ENCODE peak calls at places on chromosomes 12 and 14, in ten cellular contexts. One of them, this sample, is unnamed.

GRCh38 chr14:39097159-39097558 is 5.9 kb downstream of the SEC23A start:
- DNase-seq in NCI-H1092 treated with DMSO at 0.1 percent for 48 hours: no peak
- DNase-seq in left cardiac atrium: no peak
- DNase-seq in colonic mucosa: no peak
- DNase-seq in HT1080: peak
- DNase-seq in HFFc6: no peak
- DNase-seq in ecto neural progenitor cell: no peak
- DNase-seq in CD8-positive, alpha-beta memory T cell: no peak
- DNase-seq in left lung: no peak
- DNase-seq in LoVo: no peak
- DNase-seq in this sample: peak

GRCh38 chr12:29763301-29763683 is 20.4 kb downstream of the TMTC1 start:
- DNase-seq in HT1080: no peak
- DNase-seq in ecto neural progenitor cell: no peak
- DNase-seq in CD8-positive, alpha-beta memory T cell: no peak
- DNase-seq in left cardiac atrium: no peak
- DNase-seq in colonic mucosa: no peak
- DNase-seq in NCI-H1092 treated with DMSO at 0.1 percent for 48 hours: no peak
- DNase-seq in LoVo: no peak
- DNase-seq in HFFc6: no peak
- DNase-seq in left lung: no peak
- DNase-seq in this sample: no peak

GRCh38 chr12:98208846-98209245 is 306.5 kb upstream of the TMPO start:
- DNase-seq in LoVo: no peak
- DNase-seq in CD8-positive, alpha-beta memory T cell: no peak
- DNase-seq in left cardiac atrium: no peak
- DNase-seq in HT1080: no peak
- DNase-seq in ecto neural progenitor cell: no peak
- DNase-seq in left lung: no peak
- DNase-seq in NCI-H1092 treated with DMSO at 0.1 percent for 48 hours: peak
- DNase-seq in HFFc6: no peak
- DNase-seq in colonic mucosa: no peak
- DNase-seq in this sample: no peak

GRCh38 chr12:120536064-120536791 is 2.1 kb downstream of the RNF10 start:
- DNase-seq in HFFc6: no peak
- DNase-seq in HT1080: no peak
- DNase-seq in ecto neural progenitor cell: no peak
- DNase-seq in LoVo: no peak
- DNase-seq in colonic mucosa: peak
- DNase-seq in left lung: no peak
- DNase-seq in CD8-positive, alpha-beta memory T cell: peak
- DNase-seq in NCI-H1092 treated with DMSO at 0.1 percent for 48 hours: no peak
- DNase-seq in left cardiac atrium: no peak
- DNase-seq in this sample: no peak

GRCh38 chr14:92466068-92466458 is 47.5 kb upstream of the RIN3 start:
- DNase-seq in NCI-H1092 treated with DMSO at 0.1 percent for 48 hours: no peak
- DNase-seq in HT1080: no peak
- DNase-seq in left cardiac atrium: no peak
- DNase-seq in ecto neural progenitor cell: no peak
- DNase-seq in HFFc6: no peak
- DNase-seq in left lung: no peak
- DNase-seq in colonic mucosa: no peak
- DNase-seq in LoVo: no peak
- DNase-seq in CD8-positive, alpha-beta memory T cell: no peak
- DNase-seq in this sample: no peak

GRCh38 chr12:70243510-70244331 is 488 bp downstream of the CNOT2 start:
- DNase-seq in colonic mucosa: peak
- DNase-seq in ecto neural progenitor cell: peak
- DNase-seq in left lung: peak
- DNase-seq in LoVo: peak
- DNase-seq in NCI-H1092 treated with DMSO at 0.1 percent for 48 hours: peak
- DNase-seq in HFFc6: peak
- DNase-seq in left cardiac atrium: peak
- DNase-seq in CD8-positive, alpha-beta memory T cell: peak
- DNase-seq in HT1080: peak
- DNase-seq in this sample: peak

GRCh38 chr12:117038023-117038680 is 61.1 kb downstream of the TESC start:
- DNase-seq in left lung: peak
- DNase-seq in HT1080: no peak
- DNase-seq in NCI-H1092 treated with DMSO at 0.1 percent for 48 hours: no peak
- DNase-seq in LoVo: no peak
- DNase-seq in colonic mucosa: no peak
- DNase-seq in CD8-positive, alpha-beta memory T cell: no peak
- DNase-seq in left cardiac atrium: peak
- DNase-seq in ecto neural progenitor cell: no peak
- DNase-seq in HFFc6: no peak
- DNase-seq in this sample: no peak

GRCh38 chr12:26346748-26347147 is 151.4 kb downstream of the SSPN start:
- DNase-seq in colonic mucosa: no peak
- DNase-seq in HT1080: no peak
- DNase-seq in ecto neural progenitor cell: no peak
- DNase-seq in left cardiac atrium: no peak
- DNase-seq in HFFc6: no peak
- DNase-seq in left lung: no peak
- DNase-seq in CD8-positive, alpha-beta memory T cell: no peak
- DNase-seq in LoVo: no peak
- DNase-seq in NCI-H1092 treated with DMSO at 0.1 percent for 48 hours: no peak
- DNase-seq in this sample: peak

GRCh38 chr12:97038859-97039258 is 131.8 kb downstream of the NEDD1 start:
- DNase-seq in HFFc6: no peak
- DNase-seq in ecto neural progenitor cell: no peak
- DNase-seq in LoVo: peak
- DNase-seq in left lung: no peak
- DNase-seq in colonic mucosa: no peak
- DNase-seq in NCI-H1092 treated with DMSO at 0.1 percent for 48 hours: no peak
- DNase-seq in left cardiac atrium: no peak
- DNase-seq in HT1080: peak
- DNase-seq in CD8-positive, alpha-beta memory T cell: no peak
- DNase-seq in this sample: no peak

GRCh38 chr12:10582704-10583103 is 30.7 kb downstream of the MAGOHB start:
- DNase-seq in HFFc6: no peak
- DNase-seq in left cardiac atrium: no peak
- DNase-seq in HT1080: no peak
- DNase-seq in LoVo: no peak
- DNase-seq in NCI-H1092 treated with DMSO at 0.1 percent for 48 hours: no peak
- DNase-seq in CD8-positive, alpha-beta memory T cell: no peak
- DNase-seq in left lung: no peak
- DNase-seq in ecto neural progenitor cell: no peak
- DNase-seq in colonic mucosa: no peak
- DNase-seq in this sample: no peak

GRCh38 chr14:101957406-101958234 is 6.8 kb upstream of the DYNC1H1 start:
- DNase-seq in HT1080: no peak
- DNase-seq in left lung: no peak
- DNase-seq in colonic mucosa: no peak
- DNase-seq in HFFc6: no peak
- DNase-seq in left cardiac atrium: no peak
- DNase-seq in ecto neural progenitor cell: no peak
- DNase-seq in CD8-positive, alpha-beta memory T cell: no peak
- DNase-seq in NCI-H1092 treated with DMSO at 0.1 percent for 48 hours: no peak
- DNase-seq in LoVo: no peak
- DNase-seq in this sample: no peak

GRCh38 chr14:58572092-58572853 is 65.5 kb upstream of the DACT1 start:
- DNase-seq in left lung: no peak
- DNase-seq in left cardiac atrium: no peak
- DNase-seq in HFFc6: peak
- DNase-seq in NCI-H1092 treated with DMSO at 0.1 percent for 48 hours: no peak
- DNase-seq in CD8-positive, alpha-beta memory T cell: no peak
- DNase-seq in HT1080: peak
- DNase-seq in LoVo: no peak
- DNase-seq in ecto neural progenitor cell: no peak
- DNase-seq in colonic mucosa: no peak
- DNase-seq in this sample: peak

GRCh38 chr12:49703647-49704137 is 3.5 kb downstream of the FMNL3 start:
- DNase-seq in LoVo: no peak
- DNase-seq in CD8-positive, alpha-beta memory T cell: no peak
- DNase-seq in HFFc6: peak
- DNase-seq in ecto neural progenitor cell: no peak
- DNase-seq in left cardiac atrium: no peak
- DNase-seq in HT1080: peak
- DNase-seq in left lung: no peak
- DNase-seq in NCI-H1092 treated with DMSO at 0.1 percent for 48 hours: no peak
- DNase-seq in colonic mucosa: no peak
- DNase-seq in this sample: peak

GRCh38 chr12:46537387-46537959 is 164.9 kb upstream of the SLC38A2 start:
- DNase-seq in left lung: no peak
- DNase-seq in LoVo: no peak
- DNase-seq in HT1080: no peak
- DNase-seq in HFFc6: no peak
- DNase-seq in NCI-H1092 treated with DMSO at 0.1 percent for 48 hours: no peak
- DNase-seq in CD8-positive, alpha-beta memory T cell: no peak
- DNase-seq in left cardiac atrium: no peak
- DNase-seq in ecto neural progenitor cell: no peak
- DNase-seq in colonic mucosa: no peak
- DNase-seq in this sample: no peak

GRCh38 chr14:88384653-88385205 is 728 bp upstream of the SPATA7 start:
- DNase-seq in left lung: no peak
- DNase-seq in LoVo: no peak
- DNase-seq in HT1080: no peak
- DNase-seq in ecto neural progenitor cell: no peak
- DNase-seq in CD8-positive, alpha-beta memory T cell: no peak
- DNase-seq in NCI-H1092 treated with DMSO at 0.1 percent for 48 hours: no peak
- DNase-seq in HFFc6: no peak
- DNase-seq in colonic mucosa: peak
- DNase-seq in left cardiac atrium: no peak
- DNase-seq in this sample: no peak

GRCh38 chr14:99726538-99727095 is 42.5 kb downstream of the CYP46A1 start:
- DNase-seq in left lung: no peak
- DNase-seq in colonic mucosa: no peak
- DNase-seq in CD8-positive, alpha-beta memory T cell: no peak
- DNase-seq in ecto neural progenitor cell: peak
- DNase-seq in HFFc6: no peak
- DNase-seq in HT1080: no peak
- DNase-seq in LoVo: no peak
- DNase-seq in left cardiac atrium: no peak
- DNase-seq in NCI-H1092 treated with DMSO at 0.1 percent for 48 hours: no peak
- DNase-seq in this sample: no peak

GRCh38 chr12:57429473-57430116 is 1.2 kb downstream of the R3HDM2 start:
- DNase-seq in CD8-positive, alpha-beta memory T cell: no peak
- DNase-seq in HFFc6: no peak
- DNase-seq in left cardiac atrium: no peak
- DNase-seq in HT1080: no peak
- DNase-seq in left lung: no peak
- DNase-seq in NCI-H1092 treated with DMSO at 0.1 percent for 48 hours: no peak
- DNase-seq in colonic mucosa: no peak
- DNase-seq in LoVo: peak
- DNase-seq in ecto neural progenitor cell: no peak
- DNase-seq in this sample: no peak

GRCh38 chr12:94571556-94571955 is 78.8 kb downstream of the TMCC3 start:
- DNase-seq in HFFc6: no peak
- DNase-seq in LoVo: peak
- DNase-seq in colonic mucosa: peak
- DNase-seq in left cardiac atrium: peak
- DNase-seq in NCI-H1092 treated with DMSO at 0.1 percent for 48 hours: peak
- DNase-seq in HT1080: peak
- DNase-seq in ecto neural progenitor cell: no peak
- DNase-seq in left lung: no peak
- DNase-seq in CD8-positive, alpha-beta memory T cell: no peak
- DNase-seq in this sample: peak

GRCh38 chr12:16166563-16167470 is 110.7 kb downstream of the SLC15A5 start:
- DNase-seq in CD8-positive, alpha-beta memory T cell: no peak
- DNase-seq in left lung: no peak
- DNase-seq in HFFc6: no peak
- DNase-seq in colonic mucosa: no peak
- DNase-seq in left cardiac atrium: no peak
- DNase-seq in HT1080: no peak
- DNase-seq in NCI-H1092 treated with DMSO at 0.1 percent for 48 hours: no peak
- DNase-seq in ecto neural progenitor cell: no peak
- DNase-seq in LoVo: no peak
- DNase-seq in this sample: no peak

GRCh38 chr14:77044776-77045569 is 16.5 kb upstream of the IRF2BPL start:
- DNase-seq in colonic mucosa: no peak
- DNase-seq in HT1080: no peak
- DNase-seq in left cardiac atrium: no peak
- DNase-seq in LoVo: no peak
- DNase-seq in CD8-positive, alpha-beta memory T cell: no peak
- DNase-seq in ecto neural progenitor cell: no peak
- DNase-seq in NCI-H1092 treated with DMSO at 0.1 percent for 48 hours: no peak
- DNase-seq in HFFc6: no peak
- DNase-seq in left lung: no peak
- DNase-seq in this sample: no peak

GRCh38 chr14:32470161-32470705 is 141.1 kb downstream of the AKAP6 start:
- DNase-seq in ecto neural progenitor cell: no peak
- DNase-seq in left lung: no peak
- DNase-seq in LoVo: no peak
- DNase-seq in HT1080: no peak
- DNase-seq in colonic mucosa: no peak
- DNase-seq in HFFc6: no peak
- DNase-seq in CD8-positive, alpha-beta memory T cell: no peak
- DNase-seq in NCI-H1092 treated with DMSO at 0.1 percent for 48 hours: no peak
- DNase-seq in left cardiac atrium: no peak
- DNase-seq in this sample: no peak

GRCh38 chr14:65560340-65561027 is 148.0 kb downstream of the FUT8 start:
- DNase-seq in colonic mucosa: no peak
- DNase-seq in left cardiac atrium: no peak
- DNase-seq in left lung: no peak
- DNase-seq in HFFc6: no peak
- DNase-seq in NCI-H1092 treated with DMSO at 0.1 percent for 48 hours: no peak
- DNase-seq in ecto neural progenitor cell: no peak
- DNase-seq in LoVo: no peak
- DNase-seq in CD8-positive, alpha-beta memory T cell: no peak
- DNase-seq in HT1080: no peak
- DNase-seq in this sample: no peak